ENCODE peak calls at places on chromosome 14, in six cellular contexts. G is tibial artery; V is cerebellum; Y is stimulated activated CD4-positive, alpha-beta T cell treated with anti-CD3 and anti-CD28 coated beads, Interleukin-4, amount 100 ng/mL, for 24 hours; Q is Karpas-422; B is activated CD4-positive, alpha-beta T cell treated with anti-CD3 and anti-CD28 coated beads for 24 hours. H is an unnamed sample.
A peak's percentile ranks its signal among the peaks of the same experiment; 100 is the strongest.

GRCh38 chr14:75479770-75480600 is 42.3 kb upstream of the BATF start:
- DNase-seq in G (no peak), V (no peak), Y (no peak), Q (peak; percentile 81), B (no peak), H (no peak)

GRCh38 chr14:74326369-74327152 is 21.7 kb upstream of the VRTN start:
- DNase-seq in G (no peak), V (no peak), Y (no peak), Q (no peak), B (no peak), H (no peak)

GRCh38 chr14:91299483-91300115 is 55.1 kb upstream of the GPR68 start:
- DNase-seq in G (no peak), V (no peak), Y (peak; percentile 51), Q (no peak), B (no peak), H (peak; percentile 39)

GRCh38 chr14:50573862-50574261 is 13.9 kb downstream of the ATL1 start:
- DNase-seq in G (no peak), V (no peak), Y (no peak), Q (no peak), B (no peak), H (no peak)

GRCh38 chr14:82724296-82724695 is 1190.6 kb upstream of the SEL1L start:
- DNase-seq in G (no peak), V (no peak), Y (no peak), Q (no peak), B (no peak), H (no peak)

GRCh38 chr14:22588419-22589095 is 467 bp downstream of the DAD1 start:
- DNase-seq in G (no peak), V (no peak), Y (peak; percentile 59), Q (no peak), B (no peak), H (no peak)

GRCh38 chr14:89258728-89259273 is 158.2 kb downstream of the FOXN3 start:
- DNase-seq in G (no peak), V (no peak), Y (no peak), Q (no peak), B (no peak), H (no peak)

GRCh38 chr14:74938873-74939495 is 15.9 kb upstream of the RPS6KL1 start:
- DNase-seq in G (peak; percentile 64), V (no peak), Y (no peak), Q (no peak), B (no peak), H (no peak)

GRCh38 chr14:83217492-83217891 is 1683.8 kb upstream of the SEL1L start:
- DNase-seq in G (no peak), V (no peak), Y (no peak), Q (no peak), B (no peak), H (no peak)

GRCh38 chr14:33835677-33836076 is 115.2 kb downstream of the EGLN3 start:
- DNase-seq in G (no peak), V (no peak), Y (no peak), Q (no peak), B (no peak), H (no peak)

GRCh38 chr14:104072586-104072985 is 12.9 kb upstream of the ASPG start:
- DNase-seq in G (no peak), V (no peak), Y (no peak), Q (no peak), B (no peak), H (no peak)

GRCh38 chr14:92511472-92512247 is 1.9 kb upstream of the RIN3 start:
- DNase-seq in G (no peak), V (no peak), Y (no peak), Q (no peak), B (no peak), H (no peak)

GRCh38 chr14:24066490-24067132 is 4.8 kb upstream of the CPNE6 start:
- DNase-seq in G (no peak), V (no peak), Y (no peak), Q (no peak), B (no peak), H (no peak)

GRCh38 chr14:75831455-75831854 is 150.3 kb downstream of the TGFB3 start:
- DNase-seq in G (no peak), V (no peak), Y (no peak), Q (no peak), B (peak; percentile 6), H (no peak)

GRCh38 chr14:55354500-55354899 is 57.1 kb downstream of the ATG14 start:
- DNase-seq in G (peak; percentile 67), V (peak; percentile 77), Y (peak; percentile 71), Q (peak; percentile 90), B (no peak), H (peak; percentile 39)

GRCh38 chr14:75429562-75429961 is 1.7 kb downstream of the JDP2 start:
- DNase-seq in G (no peak), V (peak; percentile 28), Y (no peak), Q (no peak), B (no peak), H (no peak)

GRCh38 chr14:93894992-93895391 is 32.2 kb upstream of the FAM181A start:
- DNase-seq in G (peak; percentile 24), V (no peak), Y (no peak), Q (no peak), B (no peak), H (no peak)

GRCh38 chr14:35682802-35683201 is 126.3 kb downstream of the RALGAPA1 start:
- DNase-seq in G (no peak), V (no peak), Y (no peak), Q (no peak), B (no peak), H (no peak)

GRCh38 chr14:74574706-74575105 is 37.3 kb downstream of the LTBP2 start:
- DNase-seq in G (no peak), V (no peak), Y (no peak), Q (peak; percentile 58), B (no peak), H (no peak)

GRCh38 chr14:96167224-96168148 is 37.2 kb upstream of the BDKRB2 start:
- DNase-seq in G (no peak), V (no peak), Y (no peak), Q (no peak), B (no peak), H (no peak)

GRCh38 chr14:38211258-38211735 is 3.6 kb downstream of the SSTR1 start:
- DNase-seq in G (no peak), V (no peak), Y (no peak), Q (no peak), B (no peak), H (no peak)

GRCh38 chr14:84527706-84528105 is 1002.2 kb upstream of the FLRT2 start:
- DNase-seq in G (no peak), V (no peak), Y (no peak), Q (no peak), B (no peak), H (no peak)

GRCh38 chr14:70045715-70046535 is 142.8 kb downstream of the SLC8A3 start:
- DNase-seq in G (no peak), V (peak; percentile 80), Y (no peak), Q (peak; percentile 81), B (no peak), H (no peak)